ENCODE peak calls at places on chromosome 14, in five cellular contexts. P, B, M, J and T are unnamed samples.

GRCh38 chr14:55533960-55534359 is 46.0 kb upstream of the KTN1 start:
- DNase-seq in P (peak), B (no peak), M (no peak), J (no peak), T (no peak)

GRCh38 chr14:23357261-23357660 is 4.6 kb upstream of the SLC22A17 start:
- DNase-seq in P (no peak), B (no peak), M (no peak), J (no peak), T (no peak)

GRCh38 chr14:70692210-70692609 is 50.5 kb downstream of the TTC9 start:
- DNase-seq in P (no peak), B (no peak), M (no peak), J (no peak), T (no peak)

GRCh38 chr14:85281921-85282320 is 248.0 kb upstream of the FLRT2 start:
- DNase-seq in P (no peak), B (no peak), M (no peak), J (no peak), T (no peak)

GRCh38 chr14:49497725-49498348 is 88.3 kb downstream of the RPS29 start:
- DNase-seq in P (peak), B (peak), M (peak), J (peak), T (peak)

GRCh38 chr14:51517116-51517515 is 134.6 kb upstream of the FRMD6 start:
- DNase-seq in P (no peak), B (no peak), M (no peak), J (peak), T (no peak)

GRCh38 chr14:68549057-68549421 is 243.8 kb downstream of the ZFP36L1 start:
- DNase-seq in P (peak), B (no peak), M (peak), J (no peak), T (no peak)

GRCh38 chr14:61489002-61489401 is 167.6 kb downstream of the PRKCH start:
- DNase-seq in P (no peak), B (no peak), M (no peak), J (no peak), T (no peak)

GRCh38 chr14:65237956-65238355 is 135.6 kb upstream of the MAX start:
- DNase-seq in P (no peak), B (no peak), M (peak), J (no peak), T (no peak)

GRCh38 chr14:59534361-59534987 is 42.1 kb downstream of the CCDC175 start:
- DNase-seq in P (no peak), B (no peak), M (no peak), J (no peak), T (no peak)

GRCh38 chr14:99063620-99064225 is 208.3 kb downstream of the BCL11B start:
- DNase-seq in P (no peak), B (no peak), M (no peak), J (no peak), T (no peak)

GRCh38 chr14:49971156-49972141 is 78.6 kb downstream of the ARF6 start:
- DNase-seq in P (no peak), B (peak), M (no peak), J (no peak), T (peak)

GRCh38 chr14:23114669-23115491 is 4.2 kb downstream of the CEBPE start:
- DNase-seq in P (peak), B (peak), M (peak), J (no peak), T (peak)

GRCh38 chr14:100408350-100409015 is 85.3 kb downstream of the SLC25A47 start:
- DNase-seq in P (no peak), B (peak), M (peak), J (no peak), T (no peak)

GRCh38 chr14:79293482-79293881 is 917.8 kb downstream of the DIO2 start:
- DNase-seq in P (no peak), B (no peak), M (no peak), J (peak), T (no peak)

GRCh38 chr14:67551123-67551522 is 18.0 kb downstream of the PLEKHH1 start:
- DNase-seq in P (no peak), B (no peak), M (no peak), J (no peak), T (no peak)